ENCODE peak calls at places on chromosome 12, in four cellular contexts. P, N, F and W are unnamed samples.
A peak's percentile ranks its signal among the peaks of the same experiment; 100 is the strongest.

GRCh38 chr12:1791104-1791927 is 29.0 kb upstream of the LRTM2 start:
- DNase-seq in P (peak; percentile 63), N (peak; percentile 67), F (no peak), W (no peak)

GRCh38 chr12:22653075-22653474 is 28.1 kb downstream of the ETNK1 start:
- DNase-seq in P (no peak), N (peak; percentile 15), F (no peak), W (no peak)

GRCh38 chr12:49413010-49413409 is 45.7 kb downstream of the SPATS2 start:
- DNase-seq in P (no peak), N (peak; percentile 42), F (no peak), W (no peak)

GRCh38 chr12:124747426-124748161 is 116.1 kb downstream of the SCARB1 start:
- DNase-seq in P (no peak), N (peak; percentile 92), F (no peak), W (no peak)

GRCh38 chr12:21502872-21503271 is 1.3 kb downstream of the GOLT1B start:
- DNase-seq in P (no peak), N (no peak), F (no peak), W (no peak)

GRCh38 chr12:5909560-5909959 is 35.5 kb downstream of the ANO2 start:
- DNase-seq in P (no peak), N (no peak), F (no peak), W (peak; percentile 10)

GRCh38 chr12:84658877-84659276 is 253.7 kb downstream of the SLC6A15 start:
- DNase-seq in P (peak; percentile 71), N (no peak), F (no peak), W (no peak)

GRCh38 chr12:64826234-64826633 is 1.8 kb downstream of the TBC1D30 start:
- DNase-seq in P (peak; percentile 82), N (peak; percentile 45), F (no peak), W (peak; percentile 86)

GRCh38 chr12:10668526-10668925 is 5.3 kb downstream of the STYK1 start:
- DNase-seq in P (no peak), N (no peak), F (no peak), W (no peak)

GRCh38 chr12:48977290-48978281 is 536 bp upstream of the WNT1 start:
- DNase-seq in P (no peak), N (peak; percentile 80), F (no peak), W (peak; percentile 80)

GRCh38 chr12:75760481-75761324 is 249.3 kb upstream of the KRR1 start:
- DNase-seq in P (no peak), N (no peak), F (no peak), W (no peak)

GRCh38 chr12:89225401-89225800 is 126.9 kb downstream of the DUSP6 start:
- DNase-seq in P (peak; percentile 85), N (peak; percentile 78), F (no peak), W (peak; percentile 41)

GRCh38 chr12:56803750-56804149 is 40.6 kb downstream of the HSD17B6 start:
- DNase-seq in P (no peak), N (no peak), F (no peak), W (no peak)

GRCh38 chr12:32450363-32450762 is 51.0 kb downstream of the FGD4 start:
- DNase-seq in P (no peak), N (no peak), F (no peak), W (no peak)

DNA sequence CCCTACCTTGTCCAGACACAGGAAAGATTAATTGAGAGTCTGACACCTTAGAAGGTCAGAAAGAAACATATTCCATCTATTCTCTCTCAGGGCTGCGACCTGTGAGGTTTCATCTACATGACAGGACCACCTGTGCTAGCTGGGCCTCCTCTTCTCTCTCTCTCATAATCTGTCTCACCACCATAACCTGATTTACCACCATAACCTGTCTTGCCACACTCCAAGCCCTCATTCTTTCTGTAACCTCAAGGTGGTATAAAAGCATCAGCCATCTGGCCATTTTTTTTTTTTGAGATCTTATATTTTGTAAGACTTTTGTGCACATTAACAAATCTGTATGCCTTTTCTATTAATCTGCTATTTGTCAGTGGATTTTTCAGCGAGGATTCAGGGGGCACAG is 75.5 kb downstream of the ACADS start:
- DNase-seq in P (no peak), N (no peak), F (no peak), W (no peak)
- H4K5ac ChIP-seq in P (no peak overlapping the region), N (no peak overlapping the region), F (no peak overlapping the region), W (no peak overlapping the region)

GRCh38 chr12:88056571-88056970 is 27.4 kb upstream of the C12orf50 start:
- DNase-seq in P (no peak), N (no peak), F (no peak), W (no peak)
- H4K5ac ChIP-seq in P (no peak overlapping the region), N (no peak overlapping the region), F (no peak overlapping the region), W (no peak overlapping the region)

DNA sequence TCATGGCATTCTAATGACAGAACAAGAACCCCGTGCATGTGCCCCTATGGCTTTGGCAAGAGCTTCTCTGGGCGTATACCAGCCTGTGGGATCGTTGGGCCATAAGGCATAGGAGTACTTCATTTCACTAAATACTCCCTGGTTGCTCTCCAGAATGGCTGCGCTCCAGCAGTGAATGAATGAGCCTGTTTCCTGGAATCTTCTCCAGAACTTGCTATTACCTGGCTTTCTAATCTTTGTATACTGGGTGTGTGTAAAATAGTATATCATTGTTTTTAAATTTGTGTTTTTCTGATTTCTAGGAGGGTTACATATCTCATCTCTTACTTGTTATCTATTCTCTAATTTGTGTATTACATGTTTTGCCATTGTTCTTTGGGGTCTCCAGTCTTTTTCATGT is 28.6 kb upstream of the EMP1 start:
- DNase-seq in P (no peak), N (no peak), F (no peak), W (no peak)
- H4K5ac ChIP-seq in P (no peak overlapping the region), N (no peak overlapping the region), F (no peak overlapping the region), W (no peak overlapping the region)

DNA sequence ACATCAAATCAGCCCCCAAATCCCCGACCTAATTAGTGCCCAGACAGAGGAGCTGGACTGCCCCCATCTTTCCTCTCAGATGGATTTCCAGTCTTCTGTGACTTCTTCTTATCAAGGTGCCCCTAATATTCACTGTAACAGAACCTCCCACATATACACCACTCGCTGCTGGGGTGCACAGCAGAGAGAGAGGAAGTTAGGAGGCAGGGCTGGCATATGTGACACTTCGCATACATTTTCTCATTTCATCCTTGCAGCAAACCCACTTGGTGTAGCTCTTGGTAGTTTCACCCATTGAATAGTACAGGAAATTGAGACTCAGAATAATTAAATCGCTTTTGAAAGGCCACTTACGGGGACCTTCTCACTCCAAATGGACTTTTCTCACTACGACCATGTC is 56.5 kb upstream of the CCND2 start:
- DNase-seq in P (no peak), N (no peak), F (no peak), W (no peak)
- H4K5ac ChIP-seq in P (no peak overlapping the region), N (no peak overlapping the region), F (no peak overlapping the region), W (no peak overlapping the region)

GRCh38 chr12:42213023-42213422 is 25.0 kb downstream of the YAF2 start:
- DNase-seq in P (no peak), N (peak; percentile 59), F (no peak), W (no peak)
- H4K5ac ChIP-seq in P (no peak overlapping the region), N (no peak overlapping the region), F (no peak overlapping the region), W (no peak overlapping the region)